ENCODE peak calls at places on chromosomes 5 and 9, in seven cellular contexts. C is choroid plexus epithelial cell, S is Peyer's patch, F is H9, H is vagina, D is uterus, W is B cell. E is an unnamed sample.

GRCh38 chr9:91465420-91465819 is 41.8 kb upstream of the NFIL3 start:
- DNase-seq in C (no peak), S (no peak), F (no peak), H (no peak), D (no peak), W (no peak), E (no peak)

GRCh38 chr5:104859437-104859836 is 1296.8 kb upstream of the NUDT12 start:
- DNase-seq in C (peak; percentile 54), S (no peak), F (no peak), H (no peak), D (no peak), W (no peak), E (no peak)

GRCh38 chr5:62305715-62306493 is at the start of gene KIF2A:
- DNase-seq in C (peak; percentile 93), S (peak; percentile 95), F (peak; percentile 96), H (no peak), D (peak; percentile 90), W (peak; percentile 88), E (peak; percentile 76)

GRCh38 chr9:12933957-12934356 is 159.1 kb downstream of the LURAP1L start:
- DNase-seq in C (no peak), S (no peak), F (no peak), H (no peak), D (no peak), W (no peak), E (no peak)

GRCh38 chr5:66652818-66653217 is 56.6 kb downstream of the MAST4 start:
- DNase-seq in C (no peak), S (no peak), F (no peak), H (no peak), D (no peak), W (no peak), E (no peak)

GRCh38 chr5:137734962-137735530 is 843 bp downstream of the KLHL3 start:
- DNase-seq in C (peak; percentile 52), S (peak; percentile 50), F (peak; percentile 58), H (no peak), D (peak; percentile 19), W (no peak), E (no peak)

GRCh38 chr5:94698189-94698588 is 79.7 kb downstream of the SLF1 start:
- DNase-seq in C (no peak), S (no peak), F (no peak), H (no peak), D (no peak), W (no peak), E (no peak)

GRCh38 chr5:167970002-167970401 is 321.4 kb upstream of the WWC1 start:
- DNase-seq in C (peak; percentile 33), S (no peak), F (no peak), H (no peak), D (no peak), W (no peak), E (no peak)

GRCh38 chr5:137115152-137115551 is 384.0 kb downstream of the SPOCK1 start:
- DNase-seq in C (no peak), S (no peak), F (no peak), H (no peak), D (no peak), W (no peak), E (no peak)

GRCh38 chr9:137150485-137151060 is 11.6 kb downstream of the GRIN1 start:
- DNase-seq in C (no peak), S (peak; percentile 65), F (peak; percentile 85), H (no peak), D (no peak), W (peak; percentile 49), E (no peak)

GRCh38 chr9:89943309-89943708 is 338.5 kb downstream of the GADD45G start:
- DNase-seq in C (no peak), S (no peak), F (no peak), H (no peak), D (no peak), W (no peak), E (no peak)

GRCh38 chr5:68533571-68534051 is 318.1 kb downstream of the PIK3R1 start:
- DNase-seq in C (no peak), S (no peak), F (no peak), H (no peak), D (no peak), W (no peak), E (no peak)

GRCh38 chr5:33118761-33119415 is 321.9 kb upstream of the TARS1 start:
- DNase-seq in C (no peak), S (no peak), F (no peak), H (no peak), D (no peak), W (no peak), E (no peak)

GRCh38 chr5:155057626-155058025 is 44.1 kb downstream of the KIF4B start:
- DNase-seq in C (no peak), S (no peak), F (no peak), H (no peak), D (no peak), W (no peak), E (no peak)

GRCh38 chr9:108654566-108654965 is 201.2 kb downstream of the ACTL7B start:
- DNase-seq in C (peak; percentile 12), S (no peak), F (no peak), H (no peak), D (no peak), W (no peak), E (no peak)

GRCh38 chr5:1800470-1801060 is 642 bp upstream of the NDUFS6 start:
- DNase-seq in C (peak; percentile 45), S (peak; percentile 52), F (no peak), H (no peak), D (no peak), W (no peak), E (no peak)

GRCh38 chr9:14560194-14560593 is 133.0 kb downstream of the ZDHHC21 start:
- DNase-seq in C (no peak), S (no peak), F (no peak), H (no peak), D (no peak), W (no peak), E (no peak)

GRCh38 chr9:96232539-96233241 is 69.3 kb downstream of the HSD17B3 start:
- DNase-seq in C (peak; percentile 78), S (peak; percentile 63), F (peak; percentile 62), H (no peak), D (peak; percentile 75), W (no peak), E (no peak)

GRCh38 chr5:14557203-14557725 is 24.3 kb upstream of the OTULINL start:
- DNase-seq in C (peak; percentile 27), S (peak; percentile 56), F (no peak), H (no peak), D (no peak), W (no peak), E (no peak)

GRCh38 chr5:121251954-121252353 is 599.7 kb upstream of the FTMT start:
- DNase-seq in C (peak; percentile 23), S (no peak), F (no peak), H (no peak), D (no peak), W (no peak), E (no peak)

GRCh38 chr9:135516132-135516860 is 4.9 kb upstream of the LCN1 start:
- DNase-seq in C (no peak), S (peak; percentile 32), F (peak; percentile 15), H (no peak), D (no peak), W (no peak), E (no peak)

DNA sequence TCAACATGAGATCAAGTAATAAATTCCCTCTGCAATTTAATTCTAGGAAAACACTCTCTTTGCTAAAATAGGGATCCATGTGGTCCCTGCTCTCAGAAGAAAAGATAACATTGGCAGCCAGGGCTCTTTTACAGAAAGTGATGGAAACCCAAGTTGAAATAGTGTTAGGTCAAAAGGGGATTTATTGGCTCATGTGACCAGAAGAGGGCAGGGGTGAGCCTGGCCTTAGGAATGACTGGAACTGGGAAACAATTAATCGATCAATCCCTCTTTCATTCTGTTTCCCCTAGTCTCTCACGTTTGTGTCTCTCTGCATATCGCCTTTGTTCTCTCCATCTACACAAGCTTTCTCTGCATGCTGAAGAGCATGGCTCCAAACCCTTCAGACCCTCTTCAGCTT is 58.3 kb upstream of the ALDH1B1 start:
- DNase-seq in C (no peak), S (no peak), F (no peak), H (no peak), D (no peak), W (no peak), E (no peak)
- TF ChIP-seq CTCF in C (no peak), S (no peak), F (peak; percentile 77), H (no peak), D (no peak), W (no peak), E (peak; percentile 37)

GRCh38 chr5:668299-668995 is 24.7 kb downstream of the TPPP start:
- DNase-seq in C (no peak), S (no peak), F (no peak), H (no peak), D (no peak), W (peak; percentile 26), E (no peak)
- TF ChIP-seq CTCF in C (no peak), S (no peak), F (no peak), H (no peak), D (no peak), W (no peak), E (no peak)

DNA sequence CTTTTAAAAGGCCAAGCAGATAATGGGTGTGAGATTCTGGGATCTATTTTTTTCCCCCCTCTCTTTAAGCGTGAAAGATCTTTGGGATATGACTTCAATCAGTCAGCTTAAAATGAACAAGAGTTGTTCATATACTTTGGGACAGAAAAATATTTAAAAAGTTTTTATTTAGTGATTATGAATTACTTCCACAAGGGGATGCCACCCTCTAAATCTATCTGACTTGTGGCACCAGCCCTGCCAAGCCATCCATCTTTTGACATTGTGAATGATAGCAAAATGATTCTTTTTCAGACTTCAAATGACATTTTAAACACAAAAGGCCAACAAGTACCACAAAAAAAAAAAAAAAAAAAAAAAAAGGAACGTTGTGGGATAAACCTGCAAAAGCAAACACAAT is 111.0 kb upstream of the HMHB1 start:
- DNase-seq in C (no peak), S (no peak), F (no peak), H (no peak), D (no peak), W (no peak), E (no peak)
- TF ChIP-seq CTCF in C (peak; percentile 50), S (no peak), F (no peak), H (no peak), D (no peak), W (no peak), E (no peak)

GRCh38 chr5:10501554-10502075 is 59.9 kb downstream of the ROPN1L start:
- DNase-seq in C (peak; percentile 72), S (no peak), F (no peak), H (no peak), D (no peak), W (no peak), E (no peak)

GRCh38 chr5:10499776-10500175 is 58.1 kb downstream of the ROPN1L start:
- DNase-seq in C (no peak), S (no peak), F (no peak), H (no peak), D (no peak), W (no peak), E (no peak)

GRCh38 chr5:10500669-10501068 is 59.0 kb downstream of the ROPN1L start:
- DNase-seq in C (no peak), S (no peak), F (no peak), H (no peak), D (no peak), W (no peak), E (no peak)

GRCh38 chr5:10499066-10499465 is 57.4 kb downstream of the ROPN1L start:
- DNase-seq in C (no peak), S (no peak), F (no peak), H (no peak), D (no peak), W (no peak), E (no peak)

DNA sequence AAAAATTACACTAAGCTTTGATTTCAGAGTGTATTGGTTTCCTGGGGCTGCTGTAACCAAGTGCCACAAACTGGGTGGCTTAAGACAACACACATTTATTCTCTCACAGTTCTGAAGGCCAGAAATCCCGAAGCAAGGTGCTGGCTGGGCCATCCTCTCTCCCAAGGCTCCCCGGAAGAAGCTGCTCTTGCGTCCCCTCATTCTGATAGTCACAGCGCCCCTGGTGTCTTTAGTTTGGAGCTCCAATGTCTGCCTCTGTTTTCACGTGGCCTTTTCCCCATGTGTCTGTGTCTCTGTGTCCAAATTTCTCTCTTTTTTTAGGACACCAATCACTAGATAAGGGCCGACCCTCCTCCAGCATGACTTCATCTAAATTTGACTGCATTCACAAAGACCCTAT is 56.7 kb downstream of the ROPN1L start:
- DNase-seq in C (no peak), S (no peak), F (peak; percentile 47), H (no peak), D (no peak), W (no peak), E (no peak)
- TF ChIP-seq CTCF in C (peak; percentile 13), S (no peak), F (peak; percentile 57), H (no peak), D (no peak), W (no peak), E (no peak)

E was measured in AG09319.